ENCODE peak calls at places on chromosome 16, in ten cellular contexts. R, Y, K, B, O, L, Z, V, G and T are unnamed samples.

GRCh38 chr16:4375717-4376116 is 4.1 kb downstream of the VASN start:
- DNase-seq in R (no peak), Y (no peak), K (no peak), B (no peak), O (no peak), L (no peak), Z (no peak), V (no peak), G (no peak), T (no peak)

GRCh38 chr16:89067677-89068076 is 26.0 kb upstream of the ACSF3 start:
- DNase-seq in R (no peak), Y (no peak), K (no peak), B (no peak), O (no peak), L (no peak), Z (no peak), V (no peak), G (no peak), T (no peak)

GRCh38 chr16:67470314-67470713 is 10.6 kb downstream of the ATP6V0D1 start:
- DNase-seq in R (no peak), Y (no peak), K (no peak), B (peak), O (peak), L (peak), Z (peak), V (no peak), G (no peak), T (no peak)

GRCh38 chr16:68234188-68235104 is 1.5 kb downstream of the ESRP2 start:
- DNase-seq in R (peak), Y (no peak), K (no peak), B (no peak), O (no peak), L (no peak), Z (no peak), V (no peak), G (no peak), T (no peak)

GRCh38 chr16:52090080-52090479 is 456.9 kb downstream of the TOX3 start:
- DNase-seq in R (no peak), Y (no peak), K (no peak), B (no peak), O (no peak), L (no peak), Z (no peak), V (no peak), G (peak), T (no peak)

GRCh38 chr16:55480228-55480655 is 1.2 kb downstream of the MMP2 start:
- DNase-seq in R (peak), Y (no peak), K (no peak), B (peak), O (peak), L (peak), Z (no peak), V (no peak), G (peak), T (peak)

GRCh38 chr16:9049241-9049640 is 42.2 kb upstream of the HAPSTR1 start:
- DNase-seq in R (no peak), Y (no peak), K (no peak), B (no peak), O (no peak), L (no peak), Z (no peak), V (no peak), G (peak), T (no peak)

GRCh38 chr16:3022697-3023414 is 886 bp downstream of the HCFC1R1 start:
- DNase-seq in R (no peak), Y (no peak), K (no peak), B (peak), O (no peak), L (no peak), Z (no peak), V (no peak), G (peak), T (peak)

GRCh38 chr16:21943571-21943970 is 9.6 kb upstream of the UQCRC2 start:
- DNase-seq in R (no peak), Y (no peak), K (no peak), B (no peak), O (no peak), L (no peak), Z (no peak), V (no peak), G (no peak), T (no peak)

GRCh38 chr16:69865701-69866100 is 85.4 kb upstream of the CLEC18A start:
- DNase-seq in R (peak), Y (no peak), K (no peak), B (no peak), O (no peak), L (peak), Z (no peak), V (no peak), G (peak), T (no peak)

GRCh38 chr16:57091200-57091989 is 988 bp upstream of the CPNE2 start:
- DNase-seq in R (peak), Y (no peak), K (peak), B (peak), O (peak), L (peak), Z (no peak), V (no peak), G (peak), T (peak)

GRCh38 chr16:85860413-85861094 is 38.4 kb upstream of the IRF8 start:
- DNase-seq in R (no peak), Y (no peak), K (no peak), B (no peak), O (no peak), L (no peak), Z (no peak), V (no peak), G (no peak), T (no peak)

GRCh38 chr16:30149250-30149885 is 26.3 kb upstream of the MAPK3 start:
- DNase-seq in R (no peak), Y (no peak), K (no peak), B (no peak), O (no peak), L (no peak), Z (no peak), V (no peak), G (no peak), T (no peak)

GRCh38 chr16:68126395-68126794 is 41.2 kb downstream of the NFATC3 start:
- DNase-seq in R (no peak), Y (no peak), K (no peak), B (no peak), O (no peak), L (no peak), Z (no peak), V (no peak), G (no peak), T (no peak)

GRCh38 chr16:54875443-54875842 is 55.2 kb upstream of the IRX5 start:
- DNase-seq in R (peak), Y (no peak), K (no peak), B (no peak), O (no peak), L (no peak), Z (no peak), V (peak), G (no peak), T (no peak)

GRCh38 chr16:83117810-83118209 is 491.0 kb downstream of the CDH13 start:
- DNase-seq in R (no peak), Y (no peak), K (no peak), B (no peak), O (no peak), L (no peak), Z (no peak), V (no peak), G (no peak), T (no peak)

GRCh38 chr16:85641776-85642176 is 28.7 kb downstream of the GSE1 start:
- DNase-seq in R (no peak), Y (no peak), K (no peak), B (peak), O (peak), L (no peak), Z (no peak), V (no peak), G (peak), T (no peak)

GRCh38 chr16:85891033-85891775 is 7.8 kb upstream of the IRF8 start:
- DNase-seq in R (no peak), Y (no peak), K (no peak), B (peak), O (no peak), L (no peak), Z (no peak), V (no peak), G (peak), T (no peak)

GRCh38 chr16:27269300-27270150 is 953 bp upstream of the NSMCE1 start:
- DNase-seq in R (no peak), Y (no peak), K (no peak), B (no peak), O (no peak), L (no peak), Z (no peak), V (no peak), G (no peak), T (no peak)

GRCh38 chr16:28623172-28623711 is 13.4 kb upstream of the SULT1A1 start:
- DNase-seq in R (peak), Y (no peak), K (no peak), B (no peak), O (peak), L (no peak), Z (no peak), V (no peak), G (no peak), T (no peak)

GRCh38 chr16:81646561-81646960 is 132.5 kb upstream of the PLCG2 start:
- DNase-seq in R (no peak), Y (no peak), K (no peak), B (no peak), O (no peak), L (no peak), Z (no peak), V (no peak), G (no peak), T (no peak)

GRCh38 chr16:86772671-86773338 is 194.5 kb downstream of the FOXL1 start:
- DNase-seq in R (no peak), Y (no peak), K (no peak), B (peak), O (no peak), L (no peak), Z (no peak), V (no peak), G (peak), T (no peak)

GRCh38 chr16:81469710-81470481 is 25.3 kb downstream of the CMIP start:
- DNase-seq in R (no peak), Y (no peak), K (no peak), B (no peak), O (peak), L (no peak), Z (peak), V (no peak), G (no peak), T (no peak)

GRCh38 chr16:893360-893759 is 77.4 kb downstream of the LMF1 start:
- DNase-seq in R (no peak), Y (no peak), K (no peak), B (no peak), O (no peak), L (no peak), Z (no peak), V (no peak), G (no peak), T (no peak)

GRCh38 chr16:85454171-85454883 is 158.8 kb upstream of the GSE1 start:
- DNase-seq in R (no peak), Y (no peak), K (no peak), B (no peak), O (no peak), L (no peak), Z (no peak), V (no peak), G (no peak), T (no peak)

GRCh38 chr16:71365021-71365420 is 6.5 kb downstream of the CALB2 start:
- DNase-seq in R (no peak), Y (no peak), K (no peak), B (no peak), O (no peak), L (no peak), Z (no peak), V (no peak), G (no peak), T (no peak)

GRCh38 chr16:82835487-82836160 is 208.9 kb downstream of the CDH13 start:
- DNase-seq in R (peak), Y (no peak), K (no peak), B (no peak), O (no peak), L (no peak), Z (no peak), V (no peak), G (peak), T (no peak)

GRCh38 chr16:86387461-86388440 is 122.6 kb upstream of the FOXF1 start:
- DNase-seq in R (no peak), Y (no peak), K (no peak), B (peak), O (no peak), L (no peak), Z (no peak), V (no peak), G (peak), T (no peak)

GRCh38 chr16:65662236-65662635 is 540.4 kb upstream of the CDH11 start:
- DNase-seq in R (no peak), Y (no peak), K (no peak), B (no peak), O (no peak), L (no peak), Z (no peak), V (no peak), G (no peak), T (no peak)

GRCh38 chr16:52873997-52874500 is 178.6 kb downstream of the CHD9NB start:
- DNase-seq in R (peak), Y (no peak), K (no peak), B (no peak), O (no peak), L (no peak), Z (no peak), V (peak), G (no peak), T (no peak)